ENCODE peak calls at places on chromosome 1, in five cellular contexts. One of them, this sample, is unnamed. For H3K4me1, the result is how much of the 10 kb centered on the place peaks cover.

GRCh38 chr1:245361056-245361455 is 206.3 kb downstream of the KIF26B start:
- DNase-seq in endothelial cell of umbilical vein: no peak
- DNase-seq in Peyer's patch: no peak
- DNase-seq in H1: no peak
- DNase-seq in SK-N-SH: no peak
- DNase-seq in this sample: no peak

GRCh38 chr1:83815348-83815747 is 183.6 kb downstream of the TTLL7 start:
- DNase-seq in endothelial cell of umbilical vein: no peak
- DNase-seq in Peyer's patch: no peak
- DNase-seq in H1: no peak
- DNase-seq in SK-N-SH: no peak
- DNase-seq in this sample: no peak

GRCh38 chr1:18938707-18939070 is 17.8 kb downstream of the IFFO2 start:
- DNase-seq in endothelial cell of umbilical vein: no peak
- DNase-seq in Peyer's patch: no peak
- DNase-seq in H1: no peak
- DNase-seq in SK-N-SH: peak
- DNase-seq in this sample: no peak

GRCh38 chr1:91725961-91726704 is 159.8 kb downstream of the TGFBR3 start:
- DNase-seq in endothelial cell of umbilical vein: peak
- DNase-seq in Peyer's patch: no peak
- DNase-seq in H1: no peak
- DNase-seq in SK-N-SH: no peak
- DNase-seq in this sample: no peak

GRCh38 chr1:95716097-95716496 is 482.1 kb downstream of the RWDD3 start:
- DNase-seq in endothelial cell of umbilical vein: no peak
- DNase-seq in Peyer's patch: no peak
- DNase-seq in H1: no peak
- DNase-seq in SK-N-SH: no peak
- DNase-seq in this sample: no peak

GRCh38 chr1:171150156-171150555 is 34.9 kb upstream of the FMO2 start:
- DNase-seq in endothelial cell of umbilical vein: no peak
- DNase-seq in Peyer's patch: no peak
- DNase-seq in H1: no peak
- DNase-seq in SK-N-SH: no peak
- DNase-seq in this sample: no peak

GRCh38 chr1:107804134-107804533 is 160.8 kb downstream of the VAV3 start:
- DNase-seq in endothelial cell of umbilical vein: no peak
- DNase-seq in Peyer's patch: no peak
- DNase-seq in H1: no peak
- DNase-seq in SK-N-SH: no peak
- DNase-seq in this sample: peak

GRCh38 chr1:166489670-166490436 is 323.1 kb upstream of the FAM78B start:
- DNase-seq in endothelial cell of umbilical vein: no peak
- DNase-seq in Peyer's patch: peak
- DNase-seq in H1: no peak
- DNase-seq in SK-N-SH: no peak
- DNase-seq in this sample: peak

GRCh38 chr1:52427152-52427551 is 22.8 kb downstream of the PRPF38A start:
- DNase-seq in endothelial cell of umbilical vein: no peak
- DNase-seq in Peyer's patch: no peak
- DNase-seq in H1: no peak
- DNase-seq in SK-N-SH: no peak
- DNase-seq in this sample: no peak

GRCh38 chr1:183419399-183419798 is 1.2 kb upstream of the NMNAT2 start:
- DNase-seq in endothelial cell of umbilical vein: no peak
- DNase-seq in Peyer's patch: no peak
- DNase-seq in H1: no peak
- DNase-seq in SK-N-SH: no peak
- DNase-seq in this sample: no peak

GRCh38 chr1:208177656-208178055 is 66.5 kb downstream of the PLXNA2 start:
- DNase-seq in endothelial cell of umbilical vein: no peak
- DNase-seq in Peyer's patch: peak
- DNase-seq in H1: no peak
- DNase-seq in SK-N-SH: no peak
- DNase-seq in this sample: no peak

GRCh38 chr1:30400436-30400975 is 322.9 kb downstream of the MATN1 start:
- DNase-seq in endothelial cell of umbilical vein: no peak
- DNase-seq in Peyer's patch: no peak
- DNase-seq in H1: no peak
- DNase-seq in SK-N-SH: no peak
- DNase-seq in this sample: no peak

DNA sequence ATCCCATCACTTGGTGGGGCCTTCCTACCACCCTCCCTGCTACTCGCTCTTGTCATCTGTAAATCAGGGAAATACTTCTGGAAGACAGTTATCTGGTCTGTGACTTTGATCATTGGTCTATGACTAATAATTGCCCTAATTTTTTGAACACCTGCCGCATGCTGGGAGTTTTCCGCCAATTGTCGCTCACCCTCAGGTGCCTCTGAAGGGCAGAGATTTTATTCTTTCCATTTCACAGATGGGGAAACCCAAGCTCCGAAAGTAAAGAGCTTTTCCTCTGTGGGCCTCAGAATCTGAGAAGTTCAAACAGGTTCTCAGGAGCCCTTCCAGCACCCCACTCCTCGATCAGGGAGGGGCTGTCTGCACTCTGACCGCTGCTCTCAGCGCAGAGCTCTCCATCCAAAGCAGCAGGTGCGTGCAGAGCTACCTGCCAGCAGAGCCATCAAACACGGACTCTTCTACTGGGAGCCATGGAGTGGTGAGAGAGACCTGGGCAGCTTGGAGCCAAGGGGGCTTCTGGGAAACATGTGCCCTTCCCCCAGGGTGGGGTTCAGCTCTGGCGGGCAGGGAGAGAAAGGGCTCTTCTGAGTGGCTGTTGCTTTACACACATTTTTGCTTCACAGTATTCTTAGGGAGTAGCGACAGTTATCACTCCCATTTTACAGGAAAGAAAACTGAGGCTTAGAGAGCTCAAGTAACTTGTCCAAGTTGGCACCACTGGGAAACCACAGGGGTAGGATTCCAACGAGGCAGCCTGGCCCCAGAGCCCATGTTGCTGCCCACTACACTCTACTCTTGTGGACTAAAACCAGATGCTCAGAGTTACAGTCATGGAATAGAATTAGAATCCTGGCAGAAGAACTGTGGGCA is 5.8 kb upstream of the RUNX3 start:
- DNase-seq in endothelial cell of umbilical vein: no peak
- DNase-seq in Peyer's patch: no peak
- DNase-seq in H1: no peak
- DNase-seq in SK-N-SH: no peak
- DNase-seq in this sample: no peak
- H3K4me3 ChIP-seq in endothelial cell of umbilical vein: no peak
- H3K4me3 ChIP-seq in Peyer's patch: no peak
- H3K4me3 ChIP-seq in H1: no peak
- H3K4me3 ChIP-seq in SK-N-SH: no peak
- H3K4me3 ChIP-seq in this sample: no peak

GRCh38 chr1:14095001-14095400 is 395.0 kb downstream of the PRDM2 start:
- DNase-seq in endothelial cell of umbilical vein: no peak
- DNase-seq in Peyer's patch: no peak
- DNase-seq in H1: no peak
- DNase-seq in SK-N-SH: peak
- DNase-seq in this sample: no peak
- H3K4me1 ChIP-seq in endothelial cell of umbilical vein: under half
- H3K4me1 ChIP-seq in Peyer's patch: under half
- H3K4me1 ChIP-seq in H1: under half
- H3K4me1 ChIP-seq in SK-N-SH: under half
- H3K4me1 ChIP-seq in this sample: under half

DNA sequence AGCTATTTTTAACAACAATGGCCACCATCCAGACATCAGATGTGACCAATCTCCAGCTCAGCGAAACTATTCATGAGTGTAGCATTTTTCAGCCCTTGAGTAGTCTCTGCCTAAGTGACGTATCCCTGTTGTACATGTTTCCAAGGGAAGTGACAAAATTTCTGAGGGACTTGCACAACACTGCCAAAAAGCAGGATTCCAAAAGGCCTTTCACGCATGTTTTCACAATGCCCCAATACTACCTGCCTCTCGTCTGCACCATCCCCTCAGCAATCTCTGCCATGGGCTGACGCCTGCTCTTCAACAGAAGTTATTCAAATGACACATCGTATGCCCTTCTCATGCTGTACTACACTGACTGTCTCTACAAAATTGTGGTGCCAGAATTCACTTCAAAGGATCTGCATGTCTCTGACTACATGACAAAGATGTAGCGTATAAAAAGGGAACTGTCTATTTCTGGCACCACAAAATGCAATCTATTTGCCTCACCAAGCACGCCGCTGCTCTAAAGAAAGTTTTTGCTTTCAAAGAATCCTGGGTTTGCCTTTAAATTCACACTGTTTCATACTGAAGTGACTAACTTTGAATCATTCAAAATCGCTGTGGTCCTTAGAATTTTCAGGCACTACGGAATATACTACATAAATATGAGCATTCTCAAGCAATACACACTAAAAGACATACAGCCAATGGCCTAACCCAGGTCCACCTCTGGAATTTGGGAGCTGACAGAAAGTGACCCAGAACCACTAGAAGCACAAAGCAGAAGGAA is 32.9 kb downstream of the JAK1 start:
- DNase-seq in endothelial cell of umbilical vein: peak
- DNase-seq in Peyer's patch: no peak
- DNase-seq in H1: no peak
- DNase-seq in SK-N-SH: no peak
- DNase-seq in this sample: no peak
- H3K4me3 ChIP-seq in endothelial cell of umbilical vein: no peak
- H3K4me3 ChIP-seq in Peyer's patch: no peak
- H3K4me3 ChIP-seq in H1: no peak
- H3K4me3 ChIP-seq in SK-N-SH: peak
- H3K4me3 ChIP-seq in this sample: no peak

GRCh38 chr1:53943490-53944043 is 1.9 kb downstream of the IFT25 start:
- DNase-seq in endothelial cell of umbilical vein: no peak
- DNase-seq in Peyer's patch: no peak
- DNase-seq in H1: no peak
- DNase-seq in SK-N-SH: no peak
- DNase-seq in this sample: no peak

GRCh38 chr1:53943090-53943489 is 2.4 kb downstream of the IFT25 start:
- DNase-seq in endothelial cell of umbilical vein: no peak
- DNase-seq in Peyer's patch: no peak
- DNase-seq in H1: no peak
- DNase-seq in SK-N-SH: no peak
- DNase-seq in this sample: no peak

GRCh38 chr1:53945433-53946251 is at the start of gene IFT25:
- DNase-seq in endothelial cell of umbilical vein: peak
- DNase-seq in Peyer's patch: peak
- DNase-seq in H1: peak
- DNase-seq in SK-N-SH: peak
- DNase-seq in this sample: peak

GRCh38 chr1:53945183-53945432 is 391 bp downstream of the IFT25 start:
- DNase-seq in endothelial cell of umbilical vein: no peak
- DNase-seq in Peyer's patch: no peak
- DNase-seq in H1: no peak
- DNase-seq in SK-N-SH: no peak
- DNase-seq in this sample: no peak

GRCh38 chr1:53944469-53945182 is 873 bp downstream of the IFT25 start:
- DNase-seq in endothelial cell of umbilical vein: no peak
- DNase-seq in Peyer's patch: no peak
- DNase-seq in H1: no peak
- DNase-seq in SK-N-SH: peak
- DNase-seq in this sample: no peak
- H3K4me1 ChIP-seq in endothelial cell of umbilical vein: under half
- H3K4me1 ChIP-seq in Peyer's patch: under half
- H3K4me1 ChIP-seq in H1: under half
- H3K4me1 ChIP-seq in SK-N-SH: under half
- H3K4me1 ChIP-seq in this sample: under half

GRCh38 chr1:209427811-209428210 is 155.7 kb upstream of the CAMK1G start:
- DNase-seq in endothelial cell of umbilical vein: no peak
- DNase-seq in Peyer's patch: no peak
- DNase-seq in H1: peak
- DNase-seq in SK-N-SH: no peak
- DNase-seq in this sample: no peak
- H3K4me3 ChIP-seq in endothelial cell of umbilical vein: no peak
- H3K4me3 ChIP-seq in Peyer's patch: no peak
- H3K4me3 ChIP-seq in H1: no peak
- H3K4me3 ChIP-seq in SK-N-SH: no peak
- H3K4me3 ChIP-seq in this sample: no peak

DNA sequence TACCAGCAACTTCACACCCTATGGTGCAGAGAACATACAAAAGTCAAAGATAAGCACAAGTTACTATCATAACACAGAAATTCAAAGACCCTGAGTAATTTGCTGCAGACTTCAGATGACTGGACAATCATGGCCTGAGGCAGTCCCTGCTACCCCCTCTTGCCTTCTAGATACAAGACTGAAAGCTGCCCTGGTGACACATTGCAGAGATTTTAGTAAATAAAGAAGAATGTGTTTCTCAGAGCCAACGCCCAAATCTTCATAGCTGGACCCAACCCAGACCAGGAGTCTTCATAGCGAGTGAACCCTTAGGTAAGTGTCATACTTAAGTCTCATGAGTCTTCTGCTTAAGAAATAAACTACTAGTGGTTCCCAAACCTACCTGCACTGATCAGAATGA is 886 bp downstream of the PDZK1 start:
- DNase-seq in endothelial cell of umbilical vein: no peak
- DNase-seq in Peyer's patch: no peak
- DNase-seq in H1: no peak
- DNase-seq in SK-N-SH: no peak
- DNase-seq in this sample: no peak
- H3K4me1 ChIP-seq in endothelial cell of umbilical vein: under half
- H3K4me1 ChIP-seq in Peyer's patch: under half
- H3K4me1 ChIP-seq in H1: under half
- H3K4me1 ChIP-seq in SK-N-SH: under half
- H3K4me1 ChIP-seq in this sample: under half

GRCh38 chr1:173405281-173405680 is 71.9 kb upstream of the PRDX6 start:
- DNase-seq in endothelial cell of umbilical vein: no peak
- DNase-seq in Peyer's patch: no peak
- DNase-seq in H1: no peak
- DNase-seq in SK-N-SH: no peak
- DNase-seq in this sample: no peak

GRCh38 chr1:173408886-173409285 is 68.2 kb upstream of the PRDX6 start:
- DNase-seq in endothelial cell of umbilical vein: no peak
- DNase-seq in Peyer's patch: no peak
- DNase-seq in H1: no peak
- DNase-seq in SK-N-SH: no peak
- DNase-seq in this sample: no peak

GRCh38 chr1:173407846-173408245 is 69.3 kb upstream of the PRDX6 start:
- DNase-seq in endothelial cell of umbilical vein: no peak
- DNase-seq in Peyer's patch: no peak
- DNase-seq in H1: no peak
- DNase-seq in SK-N-SH: no peak
- DNase-seq in this sample: no peak

GRCh38 chr1:173405758-173406344 is 71.3 kb upstream of the PRDX6 start:
- DNase-seq in endothelial cell of umbilical vein: no peak
- DNase-seq in Peyer's patch: no peak
- DNase-seq in H1: no peak
- DNase-seq in SK-N-SH: no peak
- DNase-seq in this sample: no peak

GRCh38 chr1:173406783-173407230 is 70.3 kb upstream of the PRDX6 start:
- DNase-seq in endothelial cell of umbilical vein: no peak
- DNase-seq in Peyer's patch: peak
- DNase-seq in H1: no peak
- DNase-seq in SK-N-SH: no peak
- DNase-seq in this sample: no peak
- H3K4me3 ChIP-seq in endothelial cell of umbilical vein: no peak
- H3K4me3 ChIP-seq in Peyer's patch: peak
- H3K4me3 ChIP-seq in H1: no peak
- H3K4me3 ChIP-seq in SK-N-SH: no peak
- H3K4me3 ChIP-seq in this sample: no peak

GRCh38 chr1:8362701-8363101 is 44.8 kb downstream of the SLC45A1 start:
- DNase-seq in endothelial cell of umbilical vein: no peak
- DNase-seq in Peyer's patch: no peak
- DNase-seq in H1: no peak
- DNase-seq in SK-N-SH: no peak
- DNase-seq in this sample: no peak
- H3K4me1 ChIP-seq in endothelial cell of umbilical vein: under half
- H3K4me1 ChIP-seq in Peyer's patch: under half
- H3K4me1 ChIP-seq in H1: under half
- H3K4me1 ChIP-seq in SK-N-SH: under half
- H3K4me1 ChIP-seq in this sample: under half

GRCh38 chr1:179743679-179744400 is 749 bp downstream of the FAM163A start:
- DNase-seq in endothelial cell of umbilical vein: no peak
- DNase-seq in Peyer's patch: no peak
- DNase-seq in H1: peak
- DNase-seq in SK-N-SH: peak
- DNase-seq in this sample: no peak
- H3K4me3 ChIP-seq in endothelial cell of umbilical vein: peak
- H3K4me3 ChIP-seq in Peyer's patch: peak
- H3K4me3 ChIP-seq in H1: peak
- H3K4me3 ChIP-seq in SK-N-SH: no peak
- H3K4me3 ChIP-seq in this sample: no peak